ENCODE peak calls at places on chromosomes 5 and 9, in five cellular contexts. One of them, this sample, is unnamed.

GRCh38 chr9:79256691-79257213 is 315.0 kb upstream of the TLE4 start:
- DNase-seq in stimulated activated CD4-positive, alpha-beta T cell treated with anti-CD3 and anti-CD28 coated beads, Interleukin-1b, Interleukin-23, amount 100 ng/mL, for 1 hour: no peak
- DNase-seq in AG09319: no peak
- DNase-seq in NCI-H2081: peak
- DNase-seq in HEK293T: peak
- DNase-seq in this sample: no peak

GRCh38 chr5:35073168-35073567 is 25.4 kb upstream of the AGXT2 start:
- DNase-seq in stimulated activated CD4-positive, alpha-beta T cell treated with anti-CD3 and anti-CD28 coated beads, Interleukin-1b, Interleukin-23, amount 100 ng/mL, for 1 hour: no peak
- DNase-seq in AG09319: no peak
- DNase-seq in NCI-H2081: no peak
- DNase-seq in HEK293T: no peak
- DNase-seq in this sample: no peak

GRCh38 chr5:59164041-59164830 is 581.4 kb downstream of the RAB3C start:
- DNase-seq in stimulated activated CD4-positive, alpha-beta T cell treated with anti-CD3 and anti-CD28 coated beads, Interleukin-1b, Interleukin-23, amount 100 ng/mL, for 1 hour: no peak
- DNase-seq in AG09319: peak
- DNase-seq in NCI-H2081: no peak
- DNase-seq in HEK293T: no peak
- DNase-seq in this sample: no peak

GRCh38 chr9:36056896-36057295 is 20.2 kb downstream of the RECK start:
- DNase-seq in stimulated activated CD4-positive, alpha-beta T cell treated with anti-CD3 and anti-CD28 coated beads, Interleukin-1b, Interleukin-23, amount 100 ng/mL, for 1 hour: no peak
- DNase-seq in AG09319: no peak
- DNase-seq in NCI-H2081: no peak
- DNase-seq in HEK293T: no peak
- DNase-seq in this sample: no peak

GRCh38 chr9:98429613-98430012 is 174.2 kb upstream of the TBC1D2 start:
- DNase-seq in stimulated activated CD4-positive, alpha-beta T cell treated with anti-CD3 and anti-CD28 coated beads, Interleukin-1b, Interleukin-23, amount 100 ng/mL, for 1 hour: no peak
- DNase-seq in AG09319: peak
- DNase-seq in NCI-H2081: no peak
- DNase-seq in HEK293T: no peak
- DNase-seq in this sample: no peak

GRCh38 chr9:131854334-131854733 is 114.5 kb upstream of the RAPGEF1 start:
- DNase-seq in stimulated activated CD4-positive, alpha-beta T cell treated with anti-CD3 and anti-CD28 coated beads, Interleukin-1b, Interleukin-23, amount 100 ng/mL, for 1 hour: no peak
- DNase-seq in AG09319: no peak
- DNase-seq in NCI-H2081: no peak
- DNase-seq in HEK293T: no peak
- DNase-seq in this sample: no peak

GRCh38 chr9:77820293-77820954 is 172.3 kb upstream of the GNA14 start:
- DNase-seq in stimulated activated CD4-positive, alpha-beta T cell treated with anti-CD3 and anti-CD28 coated beads, Interleukin-1b, Interleukin-23, amount 100 ng/mL, for 1 hour: no peak
- DNase-seq in AG09319: no peak
- DNase-seq in NCI-H2081: no peak
- DNase-seq in HEK293T: no peak
- DNase-seq in this sample: no peak

GRCh38 chr5:33148076-33148501 is 292.7 kb upstream of the TARS1 start:
- DNase-seq in stimulated activated CD4-positive, alpha-beta T cell treated with anti-CD3 and anti-CD28 coated beads, Interleukin-1b, Interleukin-23, amount 100 ng/mL, for 1 hour: no peak
- DNase-seq in AG09319: peak
- DNase-seq in NCI-H2081: no peak
- DNase-seq in HEK293T: no peak
- DNase-seq in this sample: peak

GRCh38 chr5:168991991-168992390 is 308.9 kb downstream of the SLIT3 start:
- DNase-seq in stimulated activated CD4-positive, alpha-beta T cell treated with anti-CD3 and anti-CD28 coated beads, Interleukin-1b, Interleukin-23, amount 100 ng/mL, for 1 hour: no peak
- DNase-seq in AG09319: no peak
- DNase-seq in NCI-H2081: no peak
- DNase-seq in HEK293T: no peak
- DNase-seq in this sample: no peak

GRCh38 chr9:17578911-17579793 is at the start of gene SH3GL2:
- DNase-seq in stimulated activated CD4-positive, alpha-beta T cell treated with anti-CD3 and anti-CD28 coated beads, Interleukin-1b, Interleukin-23, amount 100 ng/mL, for 1 hour: no peak
- DNase-seq in AG09319: no peak
- DNase-seq in NCI-H2081: peak
- DNase-seq in HEK293T: peak
- DNase-seq in this sample: no peak

GRCh38 chr9:89410709-89411111 is 87.2 kb downstream of the SEMA4D start:
- DNase-seq in stimulated activated CD4-positive, alpha-beta T cell treated with anti-CD3 and anti-CD28 coated beads, Interleukin-1b, Interleukin-23, amount 100 ng/mL, for 1 hour: no peak
- DNase-seq in AG09319: no peak
- DNase-seq in NCI-H2081: no peak
- DNase-seq in HEK293T: no peak
- DNase-seq in this sample: no peak

GRCh38 chr5:123278284-123278683 is 144.9 kb downstream of the CEP120 start:
- DNase-seq in stimulated activated CD4-positive, alpha-beta T cell treated with anti-CD3 and anti-CD28 coated beads, Interleukin-1b, Interleukin-23, amount 100 ng/mL, for 1 hour: no peak
- DNase-seq in AG09319: no peak
- DNase-seq in NCI-H2081: no peak
- DNase-seq in HEK293T: no peak
- DNase-seq in this sample: no peak

GRCh38 chr5:140130949-140131733 is 5.4 kb downstream of the IGIP start:
- DNase-seq in stimulated activated CD4-positive, alpha-beta T cell treated with anti-CD3 and anti-CD28 coated beads, Interleukin-1b, Interleukin-23, amount 100 ng/mL, for 1 hour: no peak
- DNase-seq in AG09319: no peak
- DNase-seq in NCI-H2081: no peak
- DNase-seq in HEK293T: no peak
- DNase-seq in this sample: no peak

GRCh38 chr9:72909428-72909827 is 43.4 kb downstream of the ALDH1A1 start:
- DNase-seq in stimulated activated CD4-positive, alpha-beta T cell treated with anti-CD3 and anti-CD28 coated beads, Interleukin-1b, Interleukin-23, amount 100 ng/mL, for 1 hour: no peak
- DNase-seq in AG09319: no peak
- DNase-seq in NCI-H2081: no peak
- DNase-seq in HEK293T: no peak
- DNase-seq in this sample: no peak

GRCh38 chr5:176844706-176845391 is 34.5 kb downstream of the UNC5A start:
- DNase-seq in stimulated activated CD4-positive, alpha-beta T cell treated with anti-CD3 and anti-CD28 coated beads, Interleukin-1b, Interleukin-23, amount 100 ng/mL, for 1 hour: no peak
- DNase-seq in AG09319: no peak
- DNase-seq in NCI-H2081: no peak
- DNase-seq in HEK293T: no peak
- DNase-seq in this sample: no peak

GRCh38 chr9:100739208-100739607 is 161.3 kb downstream of the CAVIN4 start:
- DNase-seq in stimulated activated CD4-positive, alpha-beta T cell treated with anti-CD3 and anti-CD28 coated beads, Interleukin-1b, Interleukin-23, amount 100 ng/mL, for 1 hour: no peak
- DNase-seq in AG09319: no peak
- DNase-seq in NCI-H2081: no peak
- DNase-seq in HEK293T: no peak
- DNase-seq in this sample: no peak

GRCh38 chr5:158874814-158875213 is 224.9 kb downstream of the EBF1 start:
- DNase-seq in stimulated activated CD4-positive, alpha-beta T cell treated with anti-CD3 and anti-CD28 coated beads, Interleukin-1b, Interleukin-23, amount 100 ng/mL, for 1 hour: no peak
- DNase-seq in AG09319: no peak
- DNase-seq in NCI-H2081: no peak
- DNase-seq in HEK293T: no peak
- DNase-seq in this sample: no peak

GRCh38 chr5:5490774-5491347 is 68.4 kb downstream of the ICE1 start:
- DNase-seq in stimulated activated CD4-positive, alpha-beta T cell treated with anti-CD3 and anti-CD28 coated beads, Interleukin-1b, Interleukin-23, amount 100 ng/mL, for 1 hour: no peak
- DNase-seq in AG09319: no peak
- DNase-seq in NCI-H2081: no peak
- DNase-seq in HEK293T: no peak
- DNase-seq in this sample: no peak

GRCh38 chr9:128555180-128555721 is 2.9 kb downstream of the SPTAN1 start:
- DNase-seq in stimulated activated CD4-positive, alpha-beta T cell treated with anti-CD3 and anti-CD28 coated beads, Interleukin-1b, Interleukin-23, amount 100 ng/mL, for 1 hour: no peak
- DNase-seq in AG09319: no peak
- DNase-seq in NCI-H2081: no peak
- DNase-seq in HEK293T: peak
- DNase-seq in this sample: peak

GRCh38 chr5:108430931-108431608 is 49.2 kb upstream of the FBXL17 start:
- DNase-seq in stimulated activated CD4-positive, alpha-beta T cell treated with anti-CD3 and anti-CD28 coated beads, Interleukin-1b, Interleukin-23, amount 100 ng/mL, for 1 hour: no peak
- DNase-seq in AG09319: no peak
- DNase-seq in NCI-H2081: no peak
- DNase-seq in HEK293T: no peak
- DNase-seq in this sample: no peak

GRCh38 chr5:53313131-53313530 is 167.3 kb upstream of the FST start:
- DNase-seq in stimulated activated CD4-positive, alpha-beta T cell treated with anti-CD3 and anti-CD28 coated beads, Interleukin-1b, Interleukin-23, amount 100 ng/mL, for 1 hour: no peak
- DNase-seq in AG09319: no peak
- DNase-seq in NCI-H2081: no peak
- DNase-seq in HEK293T: no peak
- DNase-seq in this sample: no peak

GRCh38 chr9:112489039-112489546 is 2.5 kb downstream of the KIAA1958 start:
- DNase-seq in stimulated activated CD4-positive, alpha-beta T cell treated with anti-CD3 and anti-CD28 coated beads, Interleukin-1b, Interleukin-23, amount 100 ng/mL, for 1 hour: no peak
- DNase-seq in AG09319: no peak
- DNase-seq in NCI-H2081: no peak
- DNase-seq in HEK293T: peak
- DNase-seq in this sample: no peak

GRCh38 chr5:169415948-169416347 is 115.0 kb upstream of the SLIT3 start:
- DNase-seq in stimulated activated CD4-positive, alpha-beta T cell treated with anti-CD3 and anti-CD28 coated beads, Interleukin-1b, Interleukin-23, amount 100 ng/mL, for 1 hour: no peak
- DNase-seq in AG09319: no peak
- DNase-seq in NCI-H2081: no peak
- DNase-seq in HEK293T: no peak
- DNase-seq in this sample: no peak

GRCh38 chr5:8839361-8840055 is 706.4 kb downstream of the SEMA5A start:
- DNase-seq in stimulated activated CD4-positive, alpha-beta T cell treated with anti-CD3 and anti-CD28 coated beads, Interleukin-1b, Interleukin-23, amount 100 ng/mL, for 1 hour: no peak
- DNase-seq in AG09319: no peak
- DNase-seq in NCI-H2081: no peak
- DNase-seq in HEK293T: no peak
- DNase-seq in this sample: no peak

GRCh38 chr9:127735530-127736176 is 559 bp upstream of the TOR2A start:
- DNase-seq in stimulated activated CD4-positive, alpha-beta T cell treated with anti-CD3 and anti-CD28 coated beads, Interleukin-1b, Interleukin-23, amount 100 ng/mL, for 1 hour: no peak
- DNase-seq in AG09319: no peak
- DNase-seq in NCI-H2081: no peak
- DNase-seq in HEK293T: no peak
- DNase-seq in this sample: no peak

GRCh38 chr5:133565993-133566392 is 46.3 kb downstream of the FSTL4 start:
- DNase-seq in stimulated activated CD4-positive, alpha-beta T cell treated with anti-CD3 and anti-CD28 coated beads, Interleukin-1b, Interleukin-23, amount 100 ng/mL, for 1 hour: no peak
- DNase-seq in AG09319: no peak
- DNase-seq in NCI-H2081: no peak
- DNase-seq in HEK293T: peak
- DNase-seq in this sample: no peak

GRCh38 chr9:105089874-105090273 is 154.6 kb upstream of the SLC44A1 start:
- DNase-seq in stimulated activated CD4-positive, alpha-beta T cell treated with anti-CD3 and anti-CD28 coated beads, Interleukin-1b, Interleukin-23, amount 100 ng/mL, for 1 hour: no peak
- DNase-seq in AG09319: no peak
- DNase-seq in NCI-H2081: no peak
- DNase-seq in HEK293T: no peak
- DNase-seq in this sample: no peak

GRCh38 chr9:114207034-114207815 is 51.9 kb downstream of the COL27A1 start:
- DNase-seq in stimulated activated CD4-positive, alpha-beta T cell treated with anti-CD3 and anti-CD28 coated beads, Interleukin-1b, Interleukin-23, amount 100 ng/mL, for 1 hour: no peak
- DNase-seq in AG09319: no peak
- DNase-seq in NCI-H2081: no peak
- DNase-seq in HEK293T: no peak
- DNase-seq in this sample: peak

GRCh38 chr9:128383791-128384190 is 12.6 kb downstream of the URM1 start:
- DNase-seq in stimulated activated CD4-positive, alpha-beta T cell treated with anti-CD3 and anti-CD28 coated beads, Interleukin-1b, Interleukin-23, amount 100 ng/mL, for 1 hour: no peak
- DNase-seq in AG09319: no peak
- DNase-seq in NCI-H2081: no peak
- DNase-seq in HEK293T: no peak
- DNase-seq in this sample: no peak

GRCh38 chr5:1545798-1546355 is 22.1 kb upstream of the LPCAT1 start:
- DNase-seq in stimulated activated CD4-positive, alpha-beta T cell treated with anti-CD3 and anti-CD28 coated beads, Interleukin-1b, Interleukin-23, amount 100 ng/mL, for 1 hour: no peak
- DNase-seq in AG09319: no peak
- DNase-seq in NCI-H2081: no peak
- DNase-seq in HEK293T: no peak
- DNase-seq in this sample: no peak

GRCh38 chr5:111147502-111147901 is 55.4 kb downstream of the WDR36 start:
- DNase-seq in stimulated activated CD4-positive, alpha-beta T cell treated with anti-CD3 and anti-CD28 coated beads, Interleukin-1b, Interleukin-23, amount 100 ng/mL, for 1 hour: no peak
- DNase-seq in AG09319: no peak
- DNase-seq in NCI-H2081: no peak
- DNase-seq in HEK293T: no peak
- DNase-seq in this sample: no peak